ENCODE peak calls at places on chromosomes 16 and 17, in four cellular contexts. One of them, this sample, is unnamed.

GRCh38 chr16:11497851-11498289 is 88.8 kb downstream of the LITAF start:
- DNase-seq in uterus: peak
- DNase-seq in T-cell: no peak
- DNase-seq in WTC11: no peak
- DNase-seq in this sample: no peak

GRCh38 chr17:66715076-66715675 is 119.7 kb upstream of the CACNG5 start:
- DNase-seq in uterus: no peak
- DNase-seq in T-cell: no peak
- DNase-seq in WTC11: no peak
- DNase-seq in this sample: no peak

GRCh38 chr17:7404737-7405412 is 978 bp upstream of the TMEM256 start:
- DNase-seq in uterus: peak
- DNase-seq in T-cell: peak
- DNase-seq in WTC11: peak
- DNase-seq in this sample: no peak

GRCh38 chr17:79691931-79692330 is 38.8 kb upstream of the ENPP7 start:
- DNase-seq in uterus: peak
- DNase-seq in T-cell: no peak
- DNase-seq in WTC11: no peak
- DNase-seq in this sample: no peak

GRCh38 chr17:82269882-82270500 is 3.5 kb downstream of the CSNK1D start:
- DNase-seq in uterus: no peak
- DNase-seq in T-cell: peak
- DNase-seq in WTC11: no peak
- DNase-seq in this sample: no peak

GRCh38 chr17:42878123-42878880 is 22.3 kb upstream of the G6PC1 start:
- DNase-seq in uterus: no peak
- DNase-seq in T-cell: no peak
- DNase-seq in WTC11: peak
- DNase-seq in this sample: no peak

GRCh38 chr16:27408012-27408601 is 6.1 kb downstream of the IL21R start:
- DNase-seq in uterus: no peak
- DNase-seq in T-cell: no peak
- DNase-seq in WTC11: no peak
- DNase-seq in this sample: no peak

GRCh38 chr17:31320231-31320630 is 1.2 kb downstream of the EVI2A start:
- DNase-seq in uterus: no peak
- DNase-seq in T-cell: no peak
- DNase-seq in WTC11: no peak
- DNase-seq in this sample: no peak

GRCh38 chr16:85286970-85287814 is 174.9 kb upstream of the CIBAR2 start:
- DNase-seq in uterus: no peak
- DNase-seq in T-cell: no peak
- DNase-seq in WTC11: no peak
- DNase-seq in this sample: no peak

GRCh38 chr16:5415123-5415522 is 317.5 kb upstream of the EEF2KMT start:
- DNase-seq in uterus: no peak
- DNase-seq in T-cell: no peak
- DNase-seq in WTC11: no peak
- DNase-seq in this sample: no peak

GRCh38 chr17:34706029-34706428 is 126.6 kb downstream of the TMEM132E start:
- DNase-seq in uterus: no peak
- DNase-seq in T-cell: no peak
- DNase-seq in WTC11: peak
- DNase-seq in this sample: no peak

This sample was measured in GM06990.